ENCODE peak calls at places on chromosomes 11 and 22, in five cellular contexts. W is nephron progenitor cell; G is activated CD4-positive, alpha-beta T cell treated with anti-CD3 and anti-CD28 coated beads for 48 hours; V is upper lobe of right lung; C is HCT116. T is an unnamed sample.

GRCh38 chr11:106276859-106277436 is 199.5 kb downstream of the AASDHPPT start:
- DNase-seq in C (no peak), V (no peak), G (no peak), W (no peak), T (no peak)

GRCh38 chr11:19472679-19473078 is 231.9 kb upstream of the E2F8 start:
- DNase-seq in V (no peak), W (no peak), C (no peak), G (no peak), T (no peak)

GRCh38 chr11:43579171-43579918 is 101.2 kb upstream of the HSD17B12 start:
- DNase-seq in G (peak), V (no peak), C (no peak), W (peak), T (peak)

GRCh38 chr22:45807156-45807915 is 135.7 kb downstream of the ATXN10 start:
- DNase-seq in C (no peak), G (no peak), V (no peak), W (no peak), T (no peak)

GRCh38 chr11:88520391-88520790 is 182.9 kb upstream of the CTSC start:
- DNase-seq in C (no peak), G (no peak), V (no peak), W (no peak), T (no peak)

GRCh38 chr11:131597875-131598274 is 227.5 kb downstream of the NTM start:
- DNase-seq in W (no peak), G (no peak), C (no peak), V (no peak), T (no peak)

GRCh38 chr11:2834893-2835767 is 50.4 kb downstream of the CDKN1C start:
- DNase-seq in W (no peak), V (no peak), G (no peak), C (no peak), T (no peak)

GRCh38 chr11:47571895-47572294 is 6.5 kb downstream of the PTPMT1 start:
- DNase-seq in C (no peak), V (no peak), G (no peak), W (no peak), T (peak)

GRCh38 chr11:20097319-20098221 is 62.7 kb downstream of the DBX1 start:
- DNase-seq in G (no peak), V (no peak), C (no peak), W (no peak), T (peak)

GRCh38 chr22:46446799-46447198 is 90.6 kb downstream of the CELSR1 start:
- DNase-seq in G (no peak), V (no peak), C (no peak), W (no peak), T (no peak)

GRCh38 chr22:32531955-32532818 is 57.6 kb downstream of the FBXO7 start:
- DNase-seq in V (peak), G (no peak), C (no peak), W (peak), T (peak)

GRCh38 chr11:69390561-69390960 is 90.9 kb upstream of the LINC01488 start:
- DNase-seq in V (no peak), G (no peak), C (no peak), W (no peak), T (no peak)

GRCh38 chr22:17164392-17165024 is 5.4 kb upstream of the HDHD5 start:
- DNase-seq in W (no peak), V (no peak), G (no peak), C (peak), T (peak)

GRCh38 chr11:102832612-102833011 is 10.8 kb downstream of the MMP3 start:
- DNase-seq in V (no peak), W (no peak), G (no peak), C (no peak), T (no peak)

GRCh38 chr11:6413791-6414231 is 5.1 kb downstream of the APBB1 start:
- DNase-seq in W (no peak), C (no peak), G (peak), V (no peak), T (peak)

GRCh38 chr11:130829801-130830562 is 86.3 kb downstream of the SNX19 start:
- DNase-seq in W (no peak), C (no peak), V (no peak), G (no peak), T (no peak)

GRCh38 chr11:35967042-35967441 is 23.2 kb downstream of the LDLRAD3 start:
- DNase-seq in G (no peak), V (no peak), W (no peak), C (no peak), T (no peak)

GRCh38 chr22:21990449-21991308 is 8.1 kb upstream of the TOP3B start:
- DNase-seq in V (no peak), W (no peak), G (no peak), C (no peak), T (peak)

GRCh38 chr11:7977251-7977917 is 9.8 kb upstream of the EIF3F start:
- DNase-seq in W (no peak), C (no peak), V (no peak), G (no peak), T (peak)

GRCh38 chr22:16601437-16602223 is 9.0 kb upstream of the CCT8L2 start:
- DNase-seq in C (no peak), V (no peak), G (peak), W (no peak), T (peak)

GRCh38 chr22:29199702-29200400 is 5.8 kb upstream of the EMID1 start:
- DNase-seq in V (no peak), G (no peak), C (no peak), W (no peak), T (no peak)

GRCh38 chr11:72141066-72141465 is 5.5 kb downstream of the FOLR3 start:
- DNase-seq in V (no peak), C (no peak), W (no peak), G (peak), T (no peak)

GRCh38 chr11:27977031-27977430 is 130.9 kb downstream of the KIF18A start:
- DNase-seq in G (no peak), W (no peak), V (no peak), C (peak), T (no peak)

GRCh38 chr11:27904358-27905055 is 203.4 kb downstream of the KIF18A start:
- DNase-seq in C (no peak), W (no peak), G (no peak), V (no peak), T (no peak)

T was measured in K562.